ENCODE peak calls at places on chromosomes 11 and 22, in six cellular contexts. S, W, Q, D, L and B are unnamed samples.

GRCh38 chr11:108559904-108560303 is 33.7 kb downstream of the EXPH5 start:
- DNase-seq in W (no peak), L (peak), Q (no peak), S (peak), D (peak), B (peak)

GRCh38 chr11:56876621-56877312 is 111.9 kb upstream of the OR5AK2 start:
- DNase-seq in Q (no peak), S (peak), D (peak), L (no peak), W (no peak), B (no peak)

GRCh38 chr11:83006877-83007330 is 64.8 kb downstream of the RAB30 start:
- DNase-seq in S (no peak), W (no peak), L (no peak), Q (no peak), D (peak), B (peak)

GRCh38 chr11:43555811-43556210 is 124.7 kb upstream of the HSD17B12 start:
- DNase-seq in W (no peak), L (no peak), S (no peak), D (peak), Q (peak), B (no peak)

GRCh38 chr11:86592659-86593451 is 79.6 kb downstream of the ME3 start:
- DNase-seq in S (peak), L (no peak), Q (peak), W (peak), D (peak), B (no peak)

GRCh38 chr22:18110194-18110943 is at the start of gene TUBA8:
- DNase-seq in Q (peak), L (no peak), S (peak), W (no peak), D (peak), B (peak)

GRCh38 chr11:75851203-75851602 is 36.2 kb downstream of the UVRAG start:
- DNase-seq in W (no peak), S (peak), L (no peak), Q (no peak), D (peak), B (peak)

GRCh38 chr11:128505449-128506058 is 81.8 kb downstream of the ETS1 start:
- DNase-seq in W (no peak), S (no peak), Q (no peak), L (no peak), D (no peak), B (no peak)

GRCh38 chr11:47523491-47524199 is 29.3 kb downstream of the CELF1 start:
- DNase-seq in S (peak), L (no peak), W (no peak), D (peak), Q (no peak), B (peak)

GRCh38 chr11:17713851-17714250 is 5.5 kb upstream of the MYOD1 start:
- DNase-seq in S (no peak), Q (no peak), L (no peak), D (no peak), W (no peak), B (peak)

GRCh38 chr22:43835166-43835565 is 23.1 kb upstream of the EFCAB6 start:
- DNase-seq in S (no peak), W (no peak), Q (no peak), L (no peak), D (no peak), B (no peak)

GRCh38 chr22:22887621-22888503 is at the start of gene IGLL5:
- DNase-seq in Q (peak), W (no peak), S (no peak), L (no peak), D (no peak), B (peak)

GRCh38 chr22:46737105-46737975 is 712 bp downstream of the CERK start:
- DNase-seq in L (no peak), S (no peak), D (peak), W (no peak), Q (peak), B (peak)

GRCh38 chr11:119417726-119418540 is 5.0 kb downstream of the THY1 start:
- DNase-seq in S (peak), Q (no peak), D (peak), L (peak), W (no peak), B (peak)

GRCh38 chr11:3201677-3202181 is 16.9 kb downstream of the MRGPRG start:
- DNase-seq in D (no peak), Q (peak), W (no peak), S (no peak), L (no peak), B (peak)

GRCh38 chr22:28801845-28802594 is 1.7 kb upstream of the XBP1 start:
- DNase-seq in S (peak), W (no peak), L (no peak), Q (no peak), D (no peak), B (peak)

GRCh38 chr11:14065153-14065552 is 102.6 kb downstream of the SPON1 start:
- DNase-seq in S (no peak), Q (no peak), D (no peak), L (no peak), W (no peak), B (no peak)

GRCh38 chr22:38016182-38017078 is 32.1 kb upstream of the SOX10 start:
- DNase-seq in Q (peak), L (no peak), W (no peak), D (peak), S (peak), B (peak)

GRCh38 chr11:20211691-20212090 is 51.4 kb upstream of the DBX1 start:
- DNase-seq in S (no peak), L (no peak), Q (no peak), W (no peak), D (no peak), B (no peak)

GRCh38 chr11:96002754-96003290 is 78.9 kb upstream of the MTMR2 start:
- DNase-seq in D (no peak), L (no peak), S (no peak), W (no peak), Q (no peak), B (no peak)

GRCh38 chr11:1931791-1932480 is 12.4 kb downstream of the TNNT3 start:
- DNase-seq in W (no peak), Q (no peak), S (no peak), D (no peak), L (no peak), B (peak)

GRCh38 chr22:43860126-43860525 is 2.2 kb downstream of the SULT4A1 start:
- DNase-seq in Q (peak), D (no peak), S (no peak), L (no peak), W (no peak), B (peak)

GRCh38 chr11:99019676-99020075 is 1.1 kb upstream of the CNTN5 start:
- DNase-seq in S (no peak), W (no peak), L (no peak), Q (no peak), D (no peak), B (no peak)

GRCh38 chr11:19703211-19703610 is 9.4 kb upstream of the NAV2 start:
- DNase-seq in S (peak), W (no peak), Q (no peak), D (no peak), L (no peak), B (no peak)

GRCh38 chr11:27717801-27718229 is 17.6 kb upstream of the BDNF start:
- DNase-seq in W (no peak), D (peak), Q (no peak), S (no peak), L (no peak), B (no peak)

GRCh38 chr11:122082203-122082602 is 33.8 kb downstream of the BLID start:
- DNase-seq in D (peak), W (no peak), S (peak), Q (no peak), L (no peak), B (no peak)

GRCh38 chr11:100956321-100956720 is 173.3 kb downstream of the PGR start:
- DNase-seq in S (no peak), W (no peak), L (no peak), D (no peak), Q (no peak), B (no peak)

GRCh38 chr11:71252782-71253730 is 679 bp upstream of the SHANK2 start:
- DNase-seq in S (peak), W (peak), Q (no peak), D (peak), L (peak), B (peak)

GRCh38 chr22:38273135-38273761 is 438 bp upstream of the TMEM184B start:
- DNase-seq in Q (no peak), D (peak), L (no peak), S (no peak), W (no peak), B (peak)

GRCh38 chr11:84687433-84687832 is 939.7 kb downstream of the DLG2 start:
- DNase-seq in S (no peak), D (no peak), L (no peak), Q (no peak), W (no peak), B (peak)

GRCh38 chr11:69398529-69399492 is 82.7 kb upstream of the LINC01488 start:
- DNase-seq in W (no peak), S (peak), Q (no peak), L (peak), D (no peak), B (peak)

GRCh38 chr22:22855617-22856308 is 31.9 kb upstream of the IGLL5 start:
- DNase-seq in Q (no peak), S (no peak), D (no peak), L (no peak), W (no peak), B (no peak)

GRCh38 chr11:11605821-11606450 is 15.9 kb downstream of the GALNT18 start:
- DNase-seq in S (no peak), D (no peak), W (no peak), L (no peak), Q (no peak), B (no peak)

GRCh38 chr11:44316388-44317240 is 6.7 kb upstream of the ALX4 start:
- DNase-seq in D (no peak), L (no peak), Q (no peak), S (no peak), W (no peak), B (no peak)

GRCh38 chr22:17119481-17120202 is 1.5 kb downstream of the TMEM121B start:
- DNase-seq in W (no peak), Q (no peak), D (no peak), S (no peak), L (no peak), B (peak)

GRCh38 chr11:91749231-91749630 is 475.4 kb upstream of the FAT3 start:
- DNase-seq in S (no peak), Q (no peak), W (no peak), L (no peak), D (no peak), B (no peak)

GRCh38 chr11:118241191-118242098 is 10.7 kb downstream of the MPZL3 start:
- DNase-seq in D (peak), Q (no peak), L (no peak), S (no peak), W (peak), B (no peak)

GRCh38 chr11:118238397-118238796 is 13.6 kb upstream of the JAML start:
- DNase-seq in D (no peak), Q (no peak), S (no peak), L (no peak), W (no peak), B (no peak)

GRCh38 chr11:118239509-118239908 is 12.7 kb downstream of the MPZL3 start:
- DNase-seq in Q (no peak), S (no peak), D (no peak), W (no peak), L (no peak), B (no peak)

GRCh38 chr11:118236170-118236569 is 11.4 kb upstream of the JAML start:
- DNase-seq in S (no peak), Q (no peak), L (no peak), W (no peak), D (no peak), B (no peak)

DNA sequence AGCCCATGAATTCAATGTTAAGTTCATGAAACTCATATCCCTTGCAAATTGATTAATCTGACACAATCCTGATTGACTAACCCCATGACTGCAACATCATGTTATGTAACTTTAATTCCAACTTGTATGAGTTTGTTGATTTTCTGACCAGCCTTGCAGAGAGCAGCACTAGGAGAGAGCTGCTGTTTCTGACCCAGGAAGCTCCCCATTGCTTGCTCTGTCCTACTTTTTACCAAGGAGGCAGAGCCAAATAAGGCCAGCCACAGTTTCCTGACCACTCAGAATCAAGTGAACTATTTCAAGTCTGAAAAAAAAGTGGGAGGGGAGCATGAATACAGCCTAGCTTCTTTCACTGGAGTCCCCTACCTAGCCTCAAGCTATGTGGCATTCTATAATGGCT is 13.2 kb downstream of the MPZL3 start:
- DNase-seq in Q (no peak), L (no peak), S (no peak), D (no peak), W (no peak), B (no peak)
- H3K4me3 ChIP-seq in Q (no peak), L (no peak), S (no peak), D (no peak), W (no peak), B (no peak)

DNA sequence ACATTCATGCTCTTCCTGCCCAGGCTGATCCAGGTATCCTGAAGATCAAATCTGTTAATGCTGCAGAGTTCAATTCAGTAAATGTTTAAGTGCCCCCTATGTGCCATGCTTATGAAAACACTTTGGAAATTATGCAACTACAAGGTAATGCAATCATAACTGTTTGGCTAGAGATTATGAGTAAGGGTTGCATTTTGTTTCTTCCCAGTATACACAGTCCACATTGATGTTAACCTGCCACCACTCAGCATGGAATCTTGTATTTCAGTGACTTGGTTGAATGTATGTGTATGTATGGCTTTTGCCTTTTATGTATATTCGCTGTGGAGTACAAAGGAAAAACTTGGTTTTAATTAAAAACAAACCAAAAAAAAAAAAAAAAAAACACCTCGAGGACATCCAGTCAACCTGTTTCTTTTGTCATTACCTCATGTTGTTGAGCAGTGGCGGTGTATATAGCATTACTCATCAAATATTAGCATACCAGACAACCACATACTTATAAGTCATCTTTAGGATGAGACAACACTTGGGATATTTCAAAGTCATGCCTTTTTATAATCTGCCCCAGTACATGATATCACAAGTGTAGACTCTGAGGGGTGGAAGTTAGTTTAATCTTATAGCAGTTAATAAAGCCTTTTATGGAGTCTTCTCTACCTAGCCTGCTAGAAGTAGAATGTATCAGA is 86.1 kb upstream of the HORMAD2 start:
- DNase-seq in D (peak), L (peak), W (no peak), S (peak), Q (no peak), B (peak)
- TF ChIP-seq CTCF in D (peak), L (no peak), W (peak), S (no peak), Q (no peak), B (peak)

GRCh38 chr11:40328890-40329617 is 1130.4 kb downstream of the LRRC4C start:
- DNase-seq in D (peak), W (no peak), S (peak), L (peak), Q (no peak), B (peak)
- H3K4me3 ChIP-seq in D (no peak), W (no peak), S (peak), L (peak), Q (no peak), B (no peak)

GRCh38 chr22:19717691-19718254 is 3.5 kb downstream of the SEPTIN5 start:
- DNase-seq in Q (peak), D (peak), L (no peak), S (peak), W (no peak), B (peak)

GRCh38 chr22:19717181-19717580 is 2.9 kb downstream of the SEPTIN5 start:
- DNase-seq in D (no peak), L (no peak), W (no peak), Q (no peak), S (no peak), B (peak)

GRCh38 chr22:19719488-19720021 is 3.8 kb upstream of the GP1BB start:
- DNase-seq in Q (no peak), L (no peak), W (no peak), S (no peak), D (no peak), B (peak)

GRCh38 chr22:19719055-19719482 is 4.3 kb upstream of the GP1BB start:
- DNase-seq in W (no peak), S (no peak), D (no peak), L (no peak), Q (no peak), B (peak)

DNA sequence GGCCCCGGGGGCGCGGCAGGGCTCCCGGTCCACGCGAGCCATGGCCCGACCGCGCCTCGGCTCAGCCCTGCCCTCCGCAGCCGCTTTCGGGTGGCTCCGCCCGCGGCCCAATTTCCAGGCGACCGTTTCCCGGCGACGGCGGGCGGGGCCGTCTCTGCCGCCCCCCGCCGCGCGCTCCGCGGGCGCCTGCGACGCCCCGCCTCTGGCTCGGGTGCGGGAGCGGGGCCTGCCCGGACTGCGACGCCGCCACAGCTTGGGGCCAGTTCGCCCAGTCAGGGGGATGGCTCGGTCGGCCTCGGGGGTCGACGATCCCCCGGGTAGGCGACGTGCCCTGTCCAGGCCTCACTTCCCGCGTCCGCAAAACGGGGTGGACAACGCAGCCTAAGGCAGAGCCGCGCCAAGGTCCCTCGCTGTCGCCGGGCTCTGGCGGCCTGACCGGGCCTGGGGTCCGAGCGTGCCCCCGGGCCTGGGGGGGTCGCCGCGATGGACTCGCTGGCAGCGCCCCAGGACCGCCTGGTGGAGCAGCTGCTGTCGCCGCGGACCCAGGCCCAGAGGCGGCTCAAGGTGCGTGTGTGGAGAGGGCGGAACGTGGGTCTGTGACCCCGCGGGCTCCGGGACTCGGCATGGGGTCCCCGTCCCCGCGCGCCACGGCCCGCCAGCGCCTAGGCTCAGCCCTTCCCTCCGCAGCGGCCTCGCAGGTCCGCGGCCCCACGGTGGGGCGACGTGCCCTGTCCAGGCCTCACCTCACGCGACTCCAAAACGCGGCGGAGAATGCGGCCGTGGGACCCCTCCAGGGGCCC is 4.2 kb downstream of the SEPTIN5 start:
- DNase-seq in D (no peak), W (no peak), Q (no peak), S (no peak), L (no peak), B (peak)
- TF ChIP-seq CTCF in D (no peak), W (no peak), Q (no peak), S (no peak), L (no peak), B (no peak)

DNA sequence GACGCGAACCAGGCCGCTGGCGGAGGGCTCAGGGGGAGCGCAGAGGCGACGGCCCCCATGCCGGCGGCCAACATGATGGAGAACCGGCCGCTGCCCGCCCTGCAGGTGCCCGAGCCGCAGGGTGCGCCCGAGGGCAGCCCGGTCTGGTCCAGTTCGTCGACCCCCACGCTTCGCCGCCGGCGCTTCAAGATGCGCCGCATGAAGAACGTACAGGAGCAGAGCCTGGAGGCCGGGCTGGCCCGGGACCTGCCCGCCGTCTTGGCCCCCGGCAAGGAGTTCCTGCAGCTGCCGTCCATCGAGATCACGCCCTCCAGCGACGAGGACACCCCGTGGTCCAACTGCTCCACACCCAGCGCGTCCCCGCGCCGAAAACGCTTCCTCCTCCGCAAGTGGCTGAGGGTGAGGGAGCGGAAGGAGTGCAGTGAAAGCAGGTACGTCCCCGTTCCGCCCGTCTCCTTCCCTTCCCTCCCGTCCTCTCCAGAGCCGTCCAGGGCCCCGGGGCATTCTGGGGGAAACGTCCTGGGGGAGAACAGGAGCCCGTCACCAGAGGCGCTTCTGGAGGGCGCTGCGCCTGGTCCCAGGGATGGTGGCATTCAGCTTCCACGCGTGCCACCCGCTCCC is 777 bp downstream of the GRAMD1B start:
- DNase-seq in W (no peak), L (no peak), Q (peak), S (peak), D (peak), B (peak)
- H3K4me3 ChIP-seq in W (no peak), L (peak), Q (peak), S (peak), D (peak), B (peak)

GRCh38 chr11:4826425-4826824 is 5.3 kb downstream of the OR51F2 start:
- DNase-seq in D (no peak), Q (no peak), S (peak), L (peak), W (no peak), B (no peak)
- TF ChIP-seq CTCF in D (no peak), Q (no peak), S (no peak), L (peak), W (no peak), B (peak)

DNA sequence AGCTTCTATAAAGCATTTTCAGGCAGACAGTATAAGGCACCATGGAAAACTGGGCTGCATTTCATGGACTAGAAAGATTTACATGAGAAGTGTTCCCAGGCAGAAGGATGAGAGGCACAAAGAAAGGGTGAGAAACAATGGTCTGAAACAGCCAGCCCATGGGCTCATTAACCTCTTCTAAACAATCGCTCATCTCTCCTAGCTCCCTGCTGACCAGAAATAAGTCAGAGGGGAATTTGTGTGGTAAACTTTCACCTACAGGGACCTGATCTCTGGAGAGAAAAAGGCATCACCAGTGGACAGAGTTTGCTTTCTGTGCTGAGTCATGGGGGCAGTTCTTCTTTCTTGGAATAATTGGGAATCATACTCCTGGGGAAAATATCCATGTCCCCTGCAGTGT is 51.9 kb upstream of the KIRREL3 start:
- DNase-seq in D (no peak), L (no peak), S (no peak), Q (no peak), W (no peak), B (no peak)
- H3K4me3 ChIP-seq in D (no peak), L (no peak), S (no peak), Q (no peak), W (no peak), B (no peak)